ENCODE peak calls at places on chromosomes 2 and 18, in five cellular contexts. J is GM12878, V is HepG2, L is K562, K is upper lobe of left lung. A is an unnamed sample.

GRCh38 chr2:85433511-85434089 is 15.1 kb downstream of the SH2D6 start:
- ATAC-seq in J (no peak), L (no peak), V (peak), K (peak), A (peak)

GRCh38 chr2:69771461-69771860 is 29.5 kb downstream of the ANXA4 start:
- ATAC-seq in J (peak), V (no peak), K (no peak), L (no peak), A (no peak)

GRCh38 chr18:60838677-60839076 is 466.1 kb upstream of the MC4R start:
- ATAC-seq in V (no peak), J (no peak), L (no peak), K (no peak), A (no peak)

GRCh38 chr2:119366161-119366648 is 429 bp downstream of the C2orf76 start:
- ATAC-seq in J (peak), K (no peak), V (peak), L (peak), A (peak)

GRCh38 chr2:173432049-173432754 is 77.5 kb downstream of the CDCA7 start:
- ATAC-seq in L (no peak), V (no peak), J (no peak), K (no peak), A (no peak)

GRCh38 chr2:119659601-119660342 is 19.2 kb upstream of the TMEM177 start:
- ATAC-seq in K (peak), L (peak), V (peak), J (peak), A (no peak)

GRCh38 chr2:222879602-222879933 is 18.7 kb downstream of the ACSL3 start:
- ATAC-seq in V (peak), L (peak), K (no peak), J (no peak), A (no peak)

GRCh38 chr2:105777071-105777482 is 32.4 kb downstream of the NCK2 start:
- ATAC-seq in J (peak), V (no peak), L (no peak), K (no peak), A (no peak)

GRCh38 chr2:200820573-200820972 is 8.9 kb downstream of the BZW1 start:
- ATAC-seq in J (no peak), V (peak), L (no peak), K (no peak), A (no peak)

GRCh38 chr2:48412409-48413259 is 117.3 kb upstream of the STON1 start:
- ATAC-seq in L (no peak), K (no peak), V (no peak), J (no peak), A (peak)

GRCh38 chr2:134247679-134248078 is 6.2 kb upstream of the MGAT5 start:
- ATAC-seq in K (no peak), V (no peak), L (no peak), J (peak), A (no peak)

GRCh38 chr2:144151405-144151804 is 368.5 kb downstream of the ZEB2 start:
- ATAC-seq in K (no peak), V (no peak), J (no peak), L (peak), A (no peak)

GRCh38 chr2:144147356-144147755 is 372.6 kb downstream of the ZEB2 start:
- ATAC-seq in L (no peak), K (no peak), V (no peak), J (no peak), A (no peak)

GRCh38 chr2:144154205-144154604 is 365.7 kb downstream of the ZEB2 start:
- ATAC-seq in J (no peak), L (no peak), K (no peak), V (no peak), A (no peak)

GRCh38 chr2:144152817-144153271 is 367.1 kb downstream of the ZEB2 start:
- ATAC-seq in J (peak), L (peak), K (no peak), V (no peak), A (no peak)

DNA sequence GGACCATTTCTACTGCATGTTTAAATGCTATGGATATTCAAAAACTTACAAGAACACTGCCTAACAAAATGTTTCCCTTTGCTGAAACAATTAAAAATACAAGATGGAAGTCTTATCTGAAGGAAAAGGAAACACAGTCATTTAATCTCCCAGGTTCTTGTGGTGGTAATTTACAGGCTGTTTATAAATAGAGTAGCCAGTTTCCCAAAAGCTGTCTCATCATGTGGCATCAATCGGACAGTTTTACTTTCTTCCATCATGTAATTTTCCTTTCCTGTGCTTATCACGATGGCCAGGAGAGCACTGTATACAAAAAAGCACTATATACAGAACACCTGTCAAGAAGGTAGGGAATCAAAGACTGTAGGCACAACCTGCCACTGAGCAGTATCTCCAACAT is 368.0 kb downstream of the ZEB2 start:
- ATAC-seq in L (peak), V (no peak), J (no peak), K (no peak), A (no peak)
- TF ChIP-seq POLR2AphosphoS5 in L (no peak), V (no peak), J (no peak), K (no peak), A (no peak)

GRCh38 chr2:144607899-144608477 is 88.1 kb upstream of the ZEB2 start:
- ATAC-seq in V (no peak), J (no peak), K (no peak), L (peak), A (peak)
- TF ChIP-seq EP300 in V (no peak), J (no peak), K (no peak), L (no peak), A (no peak)

GRCh38 chr2:232504438-232504837 is 15.8 kb upstream of the PRSS56 start:
- ATAC-seq in V (no peak), J (no peak), K (no peak), L (no peak), A (no peak)
- TF ChIP-seq POLR2AphosphoS5 in V (no peak), J (no peak), K (no peak), L (no peak), A (no peak)

GRCh38 chr2:21814588-21815192 is 690.9 kb downstream of the TDRD15 start:
- ATAC-seq in L (no peak), V (no peak), K (no peak), J (no peak), A (no peak)
- TF ChIP-seq EP300 in L (no peak), V (no peak), K (no peak), J (no peak), A (no peak)

DNA sequence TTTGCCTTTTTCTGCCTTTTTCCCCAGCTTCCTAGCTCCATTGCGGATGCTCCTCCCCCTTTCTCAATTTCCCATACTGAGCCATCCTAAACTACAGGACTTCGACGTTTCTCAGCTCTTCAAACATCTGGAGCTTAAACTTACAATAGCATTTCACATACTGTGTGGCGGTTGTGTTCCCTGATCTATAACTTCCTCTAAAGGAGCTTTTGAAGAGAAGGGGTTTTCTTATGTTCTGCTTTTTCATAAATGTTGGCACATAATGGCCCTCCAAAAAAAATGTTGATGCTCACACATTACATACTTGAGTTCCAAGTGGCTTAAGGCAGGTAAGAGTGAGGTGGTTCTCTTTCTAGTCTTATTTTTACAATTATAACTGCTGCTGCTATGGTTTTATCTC is 87.4 kb downstream of the RNF144A start:
- ATAC-seq in J (no peak), V (no peak), L (no peak), K (no peak), A (no peak)
- TF ChIP-seq POLR2AphosphoS5 in J (no peak), V (no peak), L (no peak), K (no peak), A (no peak)

GRCh38 chr18:10111944-10112343 is 198.1 kb downstream of the VAPA start:
- ATAC-seq in J (no peak), V (no peak), K (no peak), L (no peak), A (no peak)

GRCh38 chr18:10113156-10114022 is 199.6 kb downstream of the VAPA start:
- ATAC-seq in V (no peak), K (peak), L (no peak), J (no peak), A (peak)

GRCh38 chr18:10116574-10116973 is 202.8 kb downstream of the VAPA start:
- ATAC-seq in J (no peak), V (no peak), K (no peak), L (no peak), A (no peak)

GRCh38 chr18:10119528-10119927 is 205.7 kb downstream of the VAPA start:
- ATAC-seq in V (no peak), J (no peak), K (no peak), L (no peak), A (no peak)

DNA sequence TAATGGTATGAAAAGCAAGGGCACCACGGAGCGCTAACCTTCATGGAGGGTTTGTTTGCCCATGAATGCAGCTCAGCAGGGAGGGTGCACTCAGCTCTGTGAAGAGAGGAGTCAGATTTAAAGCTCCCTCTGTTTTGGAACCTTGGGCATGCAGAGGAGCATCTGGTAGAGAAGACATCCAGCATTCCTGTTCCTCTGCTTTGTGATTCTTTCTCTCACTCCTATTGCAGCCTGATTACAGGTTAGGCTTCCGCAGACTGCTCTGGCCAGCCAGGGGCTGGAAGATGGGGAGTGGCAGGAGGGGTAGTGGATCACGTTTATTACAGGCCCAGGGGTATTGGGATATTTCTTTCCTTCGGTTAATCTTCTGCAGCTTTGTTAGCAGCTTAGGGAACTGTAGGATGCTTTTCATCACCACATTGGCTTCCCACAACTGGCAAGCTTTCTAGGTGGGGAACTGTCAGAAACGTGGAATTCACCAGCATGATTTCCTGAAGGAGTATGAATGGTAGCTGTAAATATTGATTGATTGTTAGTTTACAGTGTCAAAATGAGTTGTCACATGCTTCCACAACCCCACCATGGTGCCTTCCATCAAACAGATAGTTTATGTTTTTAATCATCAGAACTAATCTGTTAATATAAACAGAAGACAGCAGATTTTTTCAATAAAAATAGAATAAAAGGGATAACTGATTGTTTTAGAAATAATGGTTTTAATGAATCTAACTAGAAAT is 201.1 kb downstream of the VAPA start:
- ATAC-seq in V (no peak), K (no peak), J (no peak), L (no peak), A (no peak)
- TF ChIP-seq EP300 in V (no peak), K (no peak), J (no peak), L (no peak), A (no peak)

GRCh38 chr18:35247412-35248249 is 6.8 kb downstream of the ZNF397 start:
- ATAC-seq in L (no peak), V (no peak), K (no peak), J (peak), A (no peak)
- TF ChIP-seq POLR2AphosphoS5 in L (no peak), V (no peak), K (no peak), J (no peak), A (no peak)

DNA sequence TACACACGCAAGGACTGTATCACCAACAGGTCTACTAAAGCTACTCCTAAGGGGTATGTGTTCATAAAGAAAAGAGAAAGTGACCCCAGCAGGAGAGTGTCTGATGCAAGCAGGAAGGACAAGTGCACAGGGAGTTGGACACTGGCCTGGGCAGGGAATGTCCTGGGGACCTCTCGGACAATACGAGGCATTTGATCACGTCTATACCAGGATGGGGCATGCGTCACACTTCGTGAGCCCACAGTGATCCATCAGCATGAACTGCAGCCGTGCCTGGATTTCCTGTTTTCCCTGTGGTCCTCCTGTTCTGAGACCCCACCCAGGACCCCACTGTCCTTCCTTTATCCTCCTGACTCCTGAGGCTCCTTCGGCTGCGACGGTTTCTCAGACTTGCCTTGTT is 113.9 kb downstream of the HDAC4 start:
- ATAC-seq in V (no peak), L (peak), K (no peak), J (no peak), A (no peak)
- TF ChIP-seq EP300 in V (no peak), L (no peak), K (no peak), J (no peak), A (no peak)

GRCh38 chr2:117232305-117232704 is 582.2 kb upstream of the DDX18 start:
- ATAC-seq in L (no peak), J (no peak), K (peak), V (no peak), A (no peak)
- TF ChIP-seq POLR2AphosphoS5 in L (no peak), J (no peak), K (no peak), V (no peak), A (no peak)

GRCh38 chr2:205889073-205889472 is 196.9 kb downstream of the INO80D start:
- ATAC-seq in K (no peak), L (no peak), J (no peak), V (no peak), A (no peak)
- TF ChIP-seq EP300 in K (no peak), L (no peak), J (no peak), V (no peak), A (no peak)

A was measured in gastroesophageal sphincter.